ENCODE peak calls at places on chromosomes 13 and 19, in five cellular contexts. V is stomach, S is SK-N-SH, M is prostate gland, R is HCT116. N is an unnamed sample.

GRCh38 chr13:31476266-31476665 is 263.1 kb upstream of the RXFP2 start:
- DNase-seq in R (no peak), S (peak; percentile 16), M (no peak), V (no peak), N (no peak)

GRCh38 chr19:903266-903797 is 9.7 kb downstream of the R3HDM4 start:
- DNase-seq in M (no peak), S (peak; percentile 62), R (no peak), V (no peak), N (no peak)

GRCh38 chr13:80048030-80048429 is 292.9 kb downstream of the SPRY2 start:
- DNase-seq in M (no peak), R (no peak), S (no peak), V (no peak), N (no peak)

GRCh38 chr19:29887498-29887897 is 54.5 kb upstream of the URI1 start:
- DNase-seq in M (no peak), V (peak; percentile 17), S (peak; percentile 38), R (no peak), N (peak; percentile 81)

GRCh38 chr13:49214917-49215376 is 5.2 kb upstream of the MLNR start:
- DNase-seq in S (no peak), R (peak; percentile 19), M (peak; percentile 19), V (peak; percentile 42), N (peak; percentile 90)

GRCh38 chr19:679418-680286 is 3.5 kb downstream of the FSTL3 start:
- DNase-seq in V (peak; percentile 57), S (peak; percentile 83), R (no peak), M (no peak), N (peak; percentile 90)

GRCh38 chr19:40718774-40719391 is 2.0 kb downstream of the ITPKC start:
- DNase-seq in R (peak; percentile 59), V (peak; percentile 92), M (peak; percentile 94), S (no peak), N (peak; percentile 82)

GRCh38 chr13:50990050-50990449 is 80.5 kb downstream of the RNASEH2B start:
- DNase-seq in V (no peak), M (no peak), R (no peak), S (no peak), N (no peak)

GRCh38 chr19:47022541-47023447 is 3.2 kb downstream of the NPAS1 start:
- DNase-seq in M (no peak), S (no peak), R (no peak), V (no peak), N (peak; percentile 51)

GRCh38 chr13:109569938-109570711 is 216.3 kb downstream of the IRS2 start:
- DNase-seq in R (no peak), M (peak; percentile 60), V (peak; percentile 44), S (no peak), N (no peak)

GRCh38 chr19:48799358-48800300 is 11.2 kb downstream of the BCAT2 start:
- DNase-seq in M (no peak), S (no peak), R (no peak), V (no peak), N (no peak)

GRCh38 chr19:3373971-3374368 is 7.6 kb downstream of the NFIC start:
- DNase-seq in V (no peak), S (no peak), M (no peak), R (no peak), N (no peak)

GRCh38 chr13:114111577-114111976 is 20.8 kb downstream of the RASA3 start:
- DNase-seq in R (no peak), V (no peak), S (no peak), M (no peak), N (peak; percentile 33)

GRCh38 chr19:12564016-12564664 is 12.9 kb upstream of the ZNF564 start:
- DNase-seq in V (peak; percentile 92), S (peak; percentile 90), M (peak; percentile 84), R (peak; percentile 74), N (peak; percentile 96)

DNA sequence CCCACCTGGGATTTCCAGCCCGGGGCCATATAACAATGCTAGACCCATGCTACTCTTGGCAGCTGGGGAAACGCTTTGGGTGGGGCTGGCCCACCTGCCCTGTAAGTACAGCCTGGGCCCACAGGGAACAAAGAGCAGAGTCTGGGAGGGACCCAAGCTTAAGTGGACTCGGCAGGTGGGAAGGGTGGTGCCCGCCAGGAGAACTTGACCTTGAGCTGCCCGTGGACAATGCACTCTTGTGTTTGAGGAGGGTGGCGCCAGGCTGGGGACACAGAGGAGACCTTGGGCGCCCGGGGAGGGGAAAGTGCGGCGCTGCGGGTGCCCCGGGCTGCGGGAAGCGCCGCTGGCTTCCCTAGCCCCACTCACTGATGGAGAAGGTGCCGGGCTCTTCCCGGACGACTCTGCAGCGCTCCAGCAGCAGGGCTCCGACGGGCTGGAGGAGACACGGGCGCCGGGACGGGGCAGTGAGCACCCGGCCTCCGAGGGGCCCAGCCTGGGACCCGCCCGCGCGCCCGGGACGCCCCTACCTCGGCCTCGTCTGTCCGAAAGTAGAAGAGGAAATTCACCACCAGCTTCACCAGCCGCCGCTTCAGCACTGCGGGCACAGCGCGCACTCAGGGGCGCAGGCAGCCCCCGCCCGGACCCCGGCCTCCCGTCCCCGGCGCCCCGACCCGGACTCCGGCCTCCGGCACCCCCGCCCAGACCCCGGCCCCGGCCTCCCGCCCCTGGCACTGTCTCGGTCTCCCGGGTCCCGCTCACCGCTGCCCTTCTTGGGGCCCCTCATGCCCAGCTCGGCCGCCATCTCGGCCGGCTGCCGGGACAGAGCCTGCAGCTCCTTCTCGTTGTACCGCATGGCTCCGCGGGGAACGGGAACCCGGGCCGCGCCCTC is 489 bp downstream of the PLEKHJ1 start:
- DNase-seq in R (no peak), M (no peak), V (peak; percentile 79), S (peak; percentile 58), N (no peak)
- TF ChIP-seq POLR2AphosphoS5 in R (peak; percentile 75), M (no peak), V (peak; percentile 47), S (no peak), N (no peak)

GRCh38 chr19:17123041-17123440 is 47.5 kb downstream of the MYO9B start:
- DNase-seq in R (no peak), V (no peak), M (no peak), S (no peak), N (no peak)
- H3K27ac ChIP-seq in R (no peak overlapping the region), V (no peak overlapping the region), M (no peak overlapping the region), S (no peak overlapping the region), N (peak overlapping the region; percentile 92)

GRCh38 chr13:107743100-107743499 is 472.2 kb downstream of the LIG4 start:
- DNase-seq in M (no peak), R (no peak), V (no peak), S (no peak), N (no peak)
- TF ChIP-seq POLR2AphosphoS5 in M (no peak), R (no peak), V (no peak), S (no peak), N (no peak)

GRCh38 chr13:23554000-23554399 is 16.2 kb upstream of the TNFRSF19 start:
- DNase-seq in R (peak; percentile 19), V (no peak), M (no peak), S (no peak), N (no peak)
- H3K27ac ChIP-seq in R (no peak overlapping the region), V (no peak overlapping the region), M (no peak overlapping the region), S (no peak overlapping the region), N (no peak overlapping the region)

GRCh38 chr13:75533866-75534265 is 3.8 kb downstream of the COMMD6 start:
- DNase-seq in V (no peak), S (no peak), R (no peak), M (no peak), N (no peak)

GRCh38 chr13:75541961-75542360 is 4.3 kb upstream of the COMMD6 start:
- DNase-seq in S (no peak), M (no peak), V (no peak), R (no peak), N (no peak)

GRCh38 chr13:75541287-75541686 is 3.6 kb upstream of the COMMD6 start:
- DNase-seq in R (no peak), M (no peak), V (no peak), S (no peak), N (no peak)

GRCh38 chr13:75537401-75538365 is at the start of gene COMMD6:
- DNase-seq in S (peak; percentile 91), V (peak; percentile 73), R (peak; percentile 91), M (peak; percentile 62), N (peak; percentile 95)
- TF ChIP-seq POLR2AphosphoS5 in S (peak; percentile 94), V (peak; percentile 81), R (peak; percentile 94), M (peak; percentile 79), N (peak; percentile 89)

GRCh38 chr19:16345457-16345856 is 20.8 kb downstream of the KLF2 start:
- DNase-seq in M (no peak), V (no peak), S (no peak), R (no peak), N (no peak)

GRCh38 chr19:16342002-16342715 is 17.5 kb downstream of the KLF2 start:
- DNase-seq in R (no peak), M (peak; percentile 38), V (no peak), S (no peak), N (no peak)

GRCh38 chr19:16340654-16341053 is 16.0 kb downstream of the KLF2 start:
- DNase-seq in R (no peak), S (no peak), M (no peak), V (no peak), N (no peak)

GRCh38 chr19:16340092-16340491 is 15.5 kb downstream of the KLF2 start:
- DNase-seq in S (no peak), M (no peak), V (no peak), R (no peak), N (no peak)

GRCh38 chr19:16343156-16343555 is 18.5 kb downstream of the KLF2 start:
- DNase-seq in S (no peak), M (no peak), V (no peak), R (no peak), N (no peak)
- H3K27ac ChIP-seq in S (no peak overlapping the region), M (no peak overlapping the region), V (peak overlapping the region; percentile 76), R (no peak overlapping the region), N (peak overlapping the region; percentile 90)

DNA sequence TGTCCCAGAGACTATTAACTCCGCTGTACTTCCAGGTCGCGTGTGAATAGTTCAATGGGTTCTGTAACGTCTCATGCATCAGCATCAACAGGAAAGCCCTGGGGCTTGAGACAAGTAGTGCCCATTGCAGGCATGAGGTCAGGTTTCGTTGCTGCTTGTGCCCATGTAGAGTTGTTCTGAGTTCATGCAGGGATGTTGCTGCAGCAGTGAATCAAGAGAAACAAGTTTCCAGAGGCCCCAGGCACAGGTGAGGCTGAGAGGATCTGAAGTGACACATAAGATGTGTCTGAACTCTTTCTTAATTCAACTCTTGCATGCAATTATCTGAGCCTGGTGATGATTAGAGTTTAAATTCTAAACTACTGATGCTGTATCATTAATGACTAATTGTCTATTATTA is 8.6 kb upstream of the ZNF283 start:
- DNase-seq in M (no peak), V (no peak), S (no peak), R (no peak), N (no peak)
- TF ChIP-seq POLR2AphosphoS5 in M (no peak), V (no peak), S (no peak), R (no peak), N (no peak)

DNA sequence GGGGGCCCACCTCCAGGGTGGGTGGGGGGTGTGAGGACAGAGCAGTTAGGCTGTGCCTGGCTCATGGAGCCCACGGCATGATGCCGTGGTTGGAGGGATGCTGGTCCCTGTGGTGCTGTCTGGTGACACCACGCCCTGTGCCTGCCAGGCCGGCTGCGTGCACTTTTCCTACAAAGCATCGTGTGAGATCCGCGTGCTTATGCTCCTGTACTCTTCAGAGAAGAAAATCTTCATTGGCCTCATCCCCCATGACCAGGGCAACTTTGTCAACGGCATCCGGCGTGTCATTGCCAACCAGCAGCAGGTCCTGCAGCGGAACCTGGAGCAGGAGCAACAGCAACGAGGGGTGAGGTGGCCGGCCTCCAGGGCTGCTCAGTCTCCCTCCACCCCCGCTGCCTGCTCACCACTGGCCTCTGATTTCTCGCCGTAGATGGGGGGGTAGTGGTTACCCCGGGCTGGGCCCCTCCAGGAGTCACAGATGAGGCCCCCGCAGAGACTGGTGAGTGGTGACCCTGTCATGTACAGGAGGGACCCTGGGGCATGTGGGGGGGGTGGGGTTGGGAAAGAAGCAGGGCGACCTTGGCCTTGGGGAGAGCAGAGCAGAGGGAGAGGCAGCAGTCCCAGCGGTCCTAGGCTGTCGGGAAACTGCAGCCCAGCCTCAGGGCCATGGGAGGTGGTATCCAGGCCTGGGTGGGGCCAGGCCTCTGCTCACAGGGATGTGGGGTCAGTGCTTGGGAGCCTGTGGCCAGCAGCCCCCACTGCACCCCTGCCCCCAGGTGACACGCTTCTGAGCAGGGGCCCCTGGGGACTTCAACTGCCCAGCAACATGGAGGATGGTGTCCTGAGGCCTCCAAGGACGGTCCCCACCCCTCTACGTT is 7.3 kb downstream of the PNKP start:
- DNase-seq in S (no peak), M (no peak), R (no peak), V (no peak), N (no peak)
- H3K27ac ChIP-seq in S (peak overlapping the region; percentile 65), M (peak overlapping the region; percentile 93), R (peak overlapping the region; percentile 40), V (peak overlapping the region; percentile 75), N (no peak overlapping the region)

N was measured in spleen.